ENCODE peak calls at places on chromosomes 13 and 19, in six cellular contexts. Z is neuronal stem cell, H is trophoblast cell, V is mesenchymal stem cell, I is IMR-90, L is H1. O is an unnamed sample.

GRCh38 chr13:50124536-50125305 is 109.5 kb downstream of the KCNRG start:
- DNase-seq in I (peak; percentile 56), V (peak; percentile 84), L (no peak), H (peak; percentile 57), Z (peak; percentile 78), O (peak; percentile 69)

GRCh38 chr13:43767351-43767901 is 19.3 kb downstream of the ENOX1 start:
- DNase-seq in H (no peak), Z (no peak), I (no peak), L (no peak), V (peak; percentile 10), O (no peak)

GRCh38 chr13:90696254-90696653 is 651.2 kb upstream of the MIR17HG start:
- DNase-seq in V (peak; percentile 42), H (no peak), I (peak; percentile 7), L (no peak), Z (no peak), O (no peak)

GRCh38 chr13:97185751-97186150 is 36.4 kb upstream of the MBNL2 start:
- DNase-seq in I (no peak), L (no peak), V (no peak), H (peak; percentile 93), Z (no peak), O (no peak)

GRCh38 chr13:100650321-100650720 is 24.3 kb downstream of the TMTC4 start:
- DNase-seq in V (no peak), I (no peak), H (no peak), Z (no peak), L (no peak), O (no peak)

GRCh38 chr13:57286511-57287098 is 119.6 kb downstream of the PRR20E start:
- DNase-seq in I (no peak), V (no peak), Z (no peak), L (no peak), H (peak; percentile 16), O (peak; percentile 78)

GRCh38 chr13:72983085-72983768 is 75.6 kb upstream of the KLF5 start:
- DNase-seq in V (peak; percentile 57), H (peak; percentile 99), L (no peak), Z (no peak), I (peak; percentile 69), O (no peak)

GRCh38 chr19:16372065-16372915 is 47.7 kb downstream of the KLF2 start:
- DNase-seq in L (no peak), Z (no peak), H (no peak), V (no peak), I (no peak), O (no peak)

GRCh38 chr13:66994498-66995365 is 235.4 kb downstream of the PCDH9 start:
- DNase-seq in H (no peak), I (no peak), V (no peak), L (no peak), Z (no peak), O (no peak)
- H3K4me1 ChIP-seq in H (no peaks in the 10 kb centered on the region), I (peaks cover 3% of the 10 kb centered on the region), V (peaks cover 3% of the 10 kb centered on the region), L (no peaks in the 10 kb centered on the region), Z (peaks cover 8% of the 10 kb centered on the region), O (no peaks in the 10 kb centered on the region)

GRCh38 chr13:45768668-45769067 is 66.5 kb downstream of the CBY2 start:
- DNase-seq in H (no peak), V (peak; percentile 24), Z (no peak), L (no peak), I (no peak), O (no peak)

GRCh38 chr13:45769072-45769471 is 67.0 kb downstream of the CBY2 start:
- DNase-seq in Z (no peak), V (peak; percentile 6), H (no peak), L (no peak), I (no peak), O (no peak)

GRCh38 chr13:45765464-45765863 is 63.3 kb downstream of the CBY2 start:
- DNase-seq in I (peak; percentile 11), V (no peak), L (no peak), H (no peak), Z (no peak), O (no peak)

GRCh38 chr13:45763419-45763818 is 61.3 kb downstream of the CBY2 start:
- DNase-seq in I (no peak), L (no peak), H (no peak), V (no peak), Z (no peak), O (no peak)
- H4K91ac ChIP-seq in I (no peak overlapping the region), L (no peak overlapping the region), H (no peak overlapping the region), V (no peak overlapping the region), Z (no peak overlapping the region), O (no peak overlapping the region)

DNA sequence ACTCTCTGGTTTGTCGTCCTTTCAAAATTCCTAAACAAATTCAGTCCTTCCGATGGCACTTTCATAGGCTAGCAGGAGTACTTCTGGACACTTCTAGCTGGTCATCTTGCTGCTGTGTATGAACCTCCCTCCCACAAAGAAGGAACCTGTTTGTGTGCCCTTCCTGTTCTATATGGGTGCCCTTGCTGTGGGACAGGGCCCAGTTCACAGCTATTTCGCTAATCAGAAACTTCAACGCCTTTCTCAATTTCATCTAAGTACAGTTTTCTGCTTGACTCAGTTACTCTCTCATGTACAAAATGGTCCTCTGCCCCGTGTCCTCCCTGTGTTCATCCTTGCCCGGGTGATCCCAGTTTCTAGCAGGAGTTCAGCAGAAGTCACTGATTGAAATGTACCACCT is 96.1 kb downstream of the STARD13 start:
- DNase-seq in Z (no peak), L (no peak), V (no peak), H (no peak), I (no peak), O (no peak)
- H3K9ac ChIP-seq in Z (no peak overlapping the region), L (no peak overlapping the region), V (no peak overlapping the region), H (no peak overlapping the region), I (no peak overlapping the region), O (no peak overlapping the region)

GRCh38 chr13:48508001-48508400 is 24.9 kb downstream of the RCBTB2 start:
- DNase-seq in H (no peak), V (no peak), Z (no peak), L (no peak), I (no peak), O (no peak)
- H3K4me1 ChIP-seq in H (no peaks in the 10 kb centered on the region), V (no peaks in the 10 kb centered on the region), Z (no peaks in the 10 kb centered on the region), L (no peaks in the 10 kb centered on the region), I (no peaks in the 10 kb centered on the region), O (peaks cover 2% of the 10 kb centered on the region)

GRCh38 chr19:7262470-7262869 is 31.7 kb downstream of the INSR start:
- DNase-seq in H (no peak), I (no peak), Z (no peak), L (no peak), V (no peak), O (no peak)
- H4K91ac ChIP-seq in H (no peak overlapping the region), I (no peak overlapping the region), Z (no peak overlapping the region), L (peak overlapping the region; percentile 27), V (no peak overlapping the region), O (no peak overlapping the region)

DNA sequence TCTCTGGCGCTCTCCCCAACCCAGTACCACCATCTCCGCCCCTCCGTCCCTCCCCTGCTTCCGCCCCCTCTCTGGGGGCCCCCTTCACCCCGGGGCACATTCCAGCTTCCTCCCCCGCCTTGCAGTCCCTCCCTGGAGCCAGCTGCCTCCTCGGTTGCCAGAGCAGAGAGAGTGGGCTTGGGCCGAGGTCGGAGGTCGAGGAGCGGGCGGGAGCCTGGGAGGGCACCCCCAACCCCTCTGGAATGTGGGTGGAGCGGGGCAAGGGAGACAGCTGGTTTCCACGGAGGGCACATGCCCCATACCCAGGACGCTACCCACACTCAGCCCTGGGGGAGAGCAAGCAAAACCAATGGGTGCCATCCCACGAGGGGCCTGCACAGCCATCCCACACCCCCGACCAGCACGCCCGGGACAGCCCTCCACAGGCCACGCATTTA is 6.4 kb upstream of the CIRBP start:
- DNase-seq in Z (no peak), V (no peak), H (no peak), L (no peak), I (no peak), O (no peak)
- H3K9ac ChIP-seq in Z (peak overlapping the region; percentile 81), V (peak overlapping the region; percentile 91), H (no peak overlapping the region), L (no peak overlapping the region), I (no peak overlapping the region), O (no peak overlapping the region)

DNA sequence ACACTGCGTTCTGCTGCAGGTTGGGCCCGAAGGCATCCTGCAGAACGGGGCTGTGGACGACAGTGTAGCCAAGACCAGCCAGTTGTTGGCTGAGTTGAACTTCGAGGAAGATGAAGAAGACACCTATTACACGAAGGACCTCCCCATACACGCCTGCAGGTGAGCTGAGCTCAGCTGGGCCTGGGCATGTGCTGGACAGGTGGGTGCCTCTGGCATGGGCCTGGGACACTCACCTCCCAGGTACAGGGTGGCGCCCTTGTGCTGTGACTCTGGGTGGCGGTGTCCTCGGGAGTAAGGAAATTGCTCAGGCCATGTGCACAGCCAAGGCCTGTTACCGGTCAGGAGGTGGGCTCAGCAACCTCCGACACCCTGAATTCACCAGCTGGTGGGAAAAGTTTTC is 14.2 kb downstream of the UPF1 start:
- DNase-seq in L (no peak), V (no peak), Z (no peak), H (no peak), I (no peak), O (no peak)
- H3K4me1 ChIP-seq in L (no peaks in the 10 kb centered on the region), V (peaks cover 40% of the 10 kb centered on the region), Z (no peaks in the 10 kb centered on the region), H (peaks cover 15% of the 10 kb centered on the region), I (peaks cover 21% of the 10 kb centered on the region), O (no peaks in the 10 kb centered on the region)

GRCh38 chr19:37127999-37128820 is 44.3 kb downstream of the ZNF585A start:
- DNase-seq in Z (no peak), H (no peak), I (no peak), V (no peak), L (no peak), O (no peak)
- H4K91ac ChIP-seq in Z (no peak overlapping the region), H (no peak overlapping the region), I (no peak overlapping the region), V (no peak overlapping the region), L (no peak overlapping the region), O (no peak overlapping the region)

O was measured in H9.